ENCODE peak calls at places on chromosomes 5 and 9, in six cellular contexts. W is AG04450, Y is SW 1271, J is IMR-90, K is SHP77, M is hypothalamus. N is an unnamed sample.

GRCh38 chr9:22005083-22005699 is 3.9 kb downstream of the CDKN2B start:
- DNase-seq in Y (no peak), K (no peak), W (no peak), J (peak), M (no peak), N (no peak)

GRCh38 chr5:109299557-109299956 is 110.2 kb downstream of the PJA2 start:
- DNase-seq in M (no peak), W (no peak), K (no peak), Y (no peak), J (no peak), N (no peak)

GRCh38 chr5:55600536-55601208 is 65.9 kb upstream of the PLPP1 start:
- DNase-seq in J (peak), K (no peak), W (no peak), Y (no peak), M (no peak), N (no peak)

GRCh38 chr9:2943016-2943415 is 99.1 kb upstream of the PUM3 start:
- DNase-seq in Y (no peak), K (no peak), J (no peak), M (no peak), W (no peak), N (no peak)

GRCh38 chr9:93154293-93154903 is 20.3 kb upstream of the NINJ1 start:
- DNase-seq in W (no peak), J (no peak), K (peak), M (no peak), Y (peak), N (no peak)

GRCh38 chr5:77645158-77645994 is 6.9 kb upstream of the OTP start:
- DNase-seq in Y (no peak), M (no peak), K (peak), W (no peak), J (no peak), N (no peak)

GRCh38 chr5:109706065-109706464 is 16.3 kb downstream of the MAN2A1 start:
- DNase-seq in M (no peak), K (no peak), Y (no peak), J (no peak), W (no peak), N (no peak)

GRCh38 chr9:108963459-108964143 is 29.4 kb downstream of the ABITRAM start:
- DNase-seq in K (no peak), W (no peak), J (peak), Y (no peak), M (no peak), N (no peak)

GRCh38 chr5:42807722-42808447 is 3.8 kb downstream of the SELENOP start:
- DNase-seq in W (no peak), J (peak), Y (no peak), M (no peak), K (no peak), N (no peak)

GRCh38 chr9:124392855-124393460 is 22.3 kb downstream of the PSMB7 start:
- DNase-seq in M (peak), K (no peak), Y (peak), J (peak), W (peak), N (no peak)

GRCh38 chr9:71514344-71514975 is 253.9 kb downstream of the CEMIP2 start:
- DNase-seq in W (no peak), J (no peak), Y (no peak), M (no peak), K (no peak), N (no peak)

GRCh38 chr5:98816574-98817222 is 43.2 kb downstream of the RGMB start:
- DNase-seq in M (no peak), Y (no peak), W (no peak), K (peak), J (no peak), N (no peak)

GRCh38 chr9:135951889-135952663 is 9.1 kb downstream of the UBAC1 start:
- DNase-seq in J (peak), W (peak), K (peak), M (no peak), Y (no peak), N (no peak)

GRCh38 chr9:69186841-69187611 is 12.9 kb downstream of the TJP2 start:
- DNase-seq in W (no peak), Y (no peak), J (peak), M (no peak), K (no peak), N (no peak)

GRCh38 chr5:104128348-104128747 is 565.8 kb upstream of the NUDT12 start:
- DNase-seq in Y (no peak), M (no peak), W (no peak), J (no peak), K (no peak), N (no peak)

GRCh38 chr5:171693397-171693796 is 92.2 kb upstream of the SMIM23 start:
- DNase-seq in K (no peak), J (no peak), Y (no peak), W (no peak), M (no peak), N (no peak)

GRCh38 chr5:177116631-177117373 is 16.8 kb upstream of the NSD1 start:
- DNase-seq in M (peak), J (peak), Y (no peak), W (no peak), K (no peak), N (no peak)

GRCh38 chr5:40834391-40834848 is 602 bp downstream of the RPL37 start:
- DNase-seq in K (no peak), J (peak), M (no peak), Y (no peak), W (no peak), N (no peak)

GRCh38 chr5:139960723-139961383 is 82.2 kb downstream of the NRG2 start:
- DNase-seq in K (no peak), M (no peak), J (no peak), W (no peak), Y (no peak), N (no peak)

GRCh38 chr9:124675261-124676158 is 95.6 kb downstream of the NR6A1 start:
- DNase-seq in K (no peak), J (no peak), M (no peak), Y (no peak), W (no peak), N (no peak)

GRCh38 chr9:123662057-123662776 is 267.7 kb downstream of the DENND1A start:
- DNase-seq in J (no peak), W (no peak), Y (no peak), K (no peak), M (no peak), N (no peak)

GRCh38 chr9:79766091-79766490 is 194.3 kb downstream of the TLE4 start:
- DNase-seq in Y (no peak), W (no peak), M (no peak), J (no peak), K (no peak), N (no peak)

GRCh38 chr9:27338527-27338903 is 41.6 kb upstream of the EQTN start:
- DNase-seq in Y (no peak), K (no peak), J (no peak), W (no peak), M (no peak), N (no peak)

GRCh38 chr5:102627311-102627710 is 127.8 kb upstream of the PAM start:
- DNase-seq in Y (no peak), J (peak), M (no peak), K (no peak), W (no peak), N (no peak)

GRCh38 chr9:105842023-105842644 is 147.8 kb downstream of the TMEM38B start:
- DNase-seq in M (no peak), J (peak), K (peak), W (no peak), Y (no peak), N (no peak)

GRCh38 chr5:168601972-168602371 is 22.8 kb upstream of the PANK3 start:
- DNase-seq in K (no peak), J (no peak), Y (no peak), W (no peak), M (no peak), N (no peak)

GRCh38 chr5:169139381-169140125 is 161.4 kb downstream of the SLIT3 start:
- DNase-seq in W (no peak), J (no peak), K (no peak), M (no peak), Y (no peak), N (no peak)

GRCh38 chr5:26343801-26344310 is 694.5 kb downstream of the CDH9 start:
- DNase-seq in J (no peak), W (no peak), Y (no peak), K (no peak), M (no peak), N (no peak)

N was measured in NT2/D1.